ENCODE peak calls at places on chromosome 5, in nine cellular contexts. R, V, Y, E, M, L, G, F and I are unnamed samples.

GRCh38 chr5:34656001-34656699 is at the start of gene RAI14:
- DNase-seq in E (peak; percentile 87), Y (peak; percentile 76), G (no peak), L (peak; percentile 83), M (peak; percentile 82), F (peak; percentile 83), R (peak; percentile 93), V (peak; percentile 96), I (peak; percentile 78)

GRCh38 chr5:149445739-149446369 is 66.8 kb upstream of the IL17B start:
- DNase-seq in M (peak; percentile 95), F (no peak), E (no peak), Y (peak; percentile 98), G (peak; percentile 75), V (no peak), L (no peak), R (peak; percentile 57), I (no peak)

GRCh38 chr5:111135946-111136345 is 43.8 kb downstream of the WDR36 start:
- DNase-seq in G (no peak), Y (peak; percentile 60), R (no peak), E (no peak), F (no peak), M (peak; percentile 81), V (no peak), L (no peak), I (no peak)

GRCh38 chr5:42621662-42622061 is 135.0 kb upstream of the CCDC152 start:
- DNase-seq in R (no peak), Y (peak; percentile 49), V (no peak), L (no peak), F (no peak), M (no peak), G (no peak), E (no peak), I (no peak)

GRCh38 chr5:138664276-138664943 is 88.8 kb upstream of the CTNNA1 start:
- DNase-seq in F (no peak), L (no peak), R (no peak), E (no peak), G (no peak), M (peak; percentile 51), V (peak; percentile 56), Y (peak; percentile 32), I (no peak)

GRCh38 chr5:171661146-171661545 is 124.5 kb upstream of the SMIM23 start:
- DNase-seq in E (no peak), M (no peak), R (no peak), F (no peak), L (no peak), V (no peak), Y (peak; percentile 15), G (no peak), I (no peak)

GRCh38 chr5:10045376-10045775 is 204.3 kb downstream of the ATPSCKMT start:
- DNase-seq in F (no peak), L (no peak), Y (no peak), E (no peak), R (no peak), G (no peak), M (no peak), V (peak; percentile 57), I (no peak)

GRCh38 chr5:175444060-175444904 is at the start of gene DRD1:
- DNase-seq in G (no peak), L (peak; percentile 74), E (peak; percentile 80), M (peak; percentile 23), Y (peak; percentile 23), F (peak; percentile 50), R (peak; percentile 93), V (no peak), I (no peak)

GRCh38 chr5:132681983-132682382 is 8.2 kb downstream of the IL4 start:
- DNase-seq in M (no peak), E (no peak), V (no peak), R (no peak), G (no peak), F (no peak), Y (no peak), L (no peak), I (no peak)

GRCh38 chr5:76657683-76658311 is 34.6 kb upstream of the F2RL2 start:
- DNase-seq in R (no peak), G (no peak), Y (peak; percentile 42), M (no peak), V (no peak), L (no peak), F (no peak), E (peak; percentile 37), I (no peak)

GRCh38 chr5:124580925-124581821 is 165.3 kb downstream of the ZNF608 start:
- DNase-seq in F (peak; percentile 41), G (no peak), R (peak; percentile 97), L (peak; percentile 68), V (no peak), Y (no peak), E (peak; percentile 12), M (no peak), I (no peak)

GRCh38 chr5:115736690-115737005 is 79.8 kb downstream of the CDO1 start:
- DNase-seq in E (no peak), M (no peak), Y (no peak), G (no peak), R (no peak), V (no peak), F (no peak), L (no peak), I (no peak)

GRCh38 chr5:172361566-172362238 is 78.1 kb upstream of the UBTD2 start:
- DNase-seq in R (no peak), E (no peak), Y (peak; percentile 99), V (peak; percentile 94), G (peak; percentile 44), F (no peak), L (no peak), M (peak; percentile 99), I (no peak)

GRCh38 chr5:160198886-160199409 is 30.4 kb upstream of the FABP6 start:
- DNase-seq in G (no peak), R (peak; percentile 69), V (no peak), E (peak; percentile 12), L (no peak), M (no peak), Y (no peak), F (no peak), I (no peak)

DNA sequence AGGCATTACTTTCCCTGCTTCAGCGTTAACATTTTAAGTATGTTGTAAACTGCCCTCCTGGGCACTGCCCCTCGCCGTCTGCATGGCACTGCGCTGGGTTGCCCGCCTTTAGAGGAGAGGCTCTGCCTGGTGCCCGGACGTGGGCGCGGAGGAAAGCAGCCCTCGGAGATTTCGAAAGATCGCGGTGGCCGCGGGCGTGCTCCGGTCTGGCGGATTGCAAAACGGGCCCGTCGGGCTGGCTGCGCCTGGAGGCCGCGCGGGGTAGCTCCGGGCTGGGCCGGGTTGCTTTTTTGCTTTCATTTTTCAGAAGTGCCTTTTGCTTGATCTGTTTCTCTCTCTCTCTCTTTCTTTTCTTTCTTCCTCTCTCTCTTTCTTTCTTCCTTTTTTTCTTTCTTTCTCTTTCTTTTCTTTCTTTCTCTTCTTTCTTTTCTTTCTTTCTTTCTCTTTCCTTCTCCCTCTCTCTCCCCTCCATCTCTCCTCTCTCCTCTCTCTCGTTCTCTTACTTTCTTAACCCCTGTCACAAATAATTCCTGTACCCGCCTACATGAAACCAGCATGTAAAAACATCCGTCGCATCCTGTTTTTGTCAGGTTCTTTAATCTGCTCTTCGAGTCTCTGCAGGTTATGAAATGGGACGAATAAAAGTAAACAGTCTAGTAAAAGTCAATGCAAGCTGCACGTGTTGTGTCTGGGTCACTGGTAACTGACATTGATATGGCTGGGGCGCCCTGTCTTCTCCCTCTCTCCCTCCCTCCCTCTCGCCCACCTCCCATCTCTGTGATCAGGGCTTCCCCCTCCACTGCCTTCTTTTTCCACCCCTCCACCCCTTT is 1.7 kb downstream of the FST start:
- DNase-seq in R (peak; percentile 75), L (no peak), Y (peak; percentile 79), V (peak; percentile 96), G (no peak), E (peak; percentile 72), F (peak; percentile 60), M (peak; percentile 85), I (peak; percentile 81)
- TF ChIP-seq CTCF in R (peak; percentile 57), L (peak; percentile 66), Y (peak; percentile 57), V (no peak), G (peak; percentile 7), E (no peak), F (peak; percentile 29), M (peak; percentile 35), I (no peak)

GRCh38 chr5:64637837-64638443 is 52.4 kb upstream of the SHISAL2B start:
- DNase-seq in M (peak; percentile 14), V (no peak), R (peak; percentile 75), Y (no peak), G (no peak), L (no peak), E (no peak), F (no peak), I (no peak)
- TF ChIP-seq CTCF in M (peak; percentile 16), V (no peak), R (peak; percentile 39), Y (no peak), G (no peak), L (no peak), E (no peak), F (no peak), I (no peak)

DNA sequence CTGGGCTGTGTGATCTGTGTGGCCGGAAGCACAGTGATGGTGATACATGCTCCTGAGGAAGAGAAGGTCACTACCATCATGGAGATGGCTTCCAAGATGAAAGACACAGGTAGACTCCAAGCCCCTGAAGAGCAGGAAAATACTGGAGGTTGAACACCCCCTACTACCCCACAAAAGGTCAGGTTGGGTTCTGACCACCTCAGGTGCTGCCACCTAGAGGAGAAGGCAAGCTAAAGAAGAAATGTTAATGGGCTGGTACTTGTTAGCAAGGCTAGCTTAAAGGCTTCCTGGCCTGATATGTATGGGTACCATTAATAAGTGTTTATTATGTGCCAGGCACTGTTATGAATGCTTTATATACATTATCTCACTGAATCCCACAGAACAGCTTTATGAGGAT is 11.7 kb downstream of the NIPAL4 start:
- DNase-seq in Y (peak; percentile 40), G (no peak), E (peak; percentile 24), F (no peak), R (peak; percentile 80), M (peak; percentile 53), L (no peak), V (no peak), I (no peak)
- TF ChIP-seq CTCF in Y (peak; percentile 68), G (peak; percentile 68), E (peak; percentile 58), F (peak; percentile 31), R (peak; percentile 88), M (peak; percentile 69), L (peak; percentile 71), V (no peak), I (no peak)

GRCh38 chr5:127026166-127026565 is 4.2 kb downstream of the MARCHF3 start:
- DNase-seq in F (no peak), R (no peak), G (no peak), L (no peak), M (no peak), V (no peak), Y (peak; percentile 34), E (no peak), I (no peak)
- TF ChIP-seq CTCF in F (no peak), R (no peak), G (no peak), L (no peak), M (no peak), V (no peak), Y (no peak), E (no peak), I (no peak)

DNA sequence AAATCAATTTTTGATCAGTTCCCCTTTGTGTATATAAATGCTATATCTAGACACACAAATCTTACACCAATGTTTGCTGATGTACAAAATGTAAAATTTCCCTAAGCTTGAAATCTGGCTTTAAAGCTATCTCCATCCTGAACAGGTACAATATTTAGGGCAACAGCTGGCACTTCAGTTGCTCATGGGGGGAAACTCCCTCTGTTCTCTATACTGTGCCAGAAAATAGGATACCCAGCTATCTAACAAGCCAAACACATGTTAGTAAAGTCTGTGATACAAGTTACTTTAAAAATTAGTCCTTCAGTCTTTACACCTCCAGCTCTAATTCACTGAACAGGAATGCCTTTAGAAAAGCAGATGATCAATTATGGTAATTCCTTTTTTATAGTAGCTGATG is 191.8 kb downstream of the SLF1 start:
- DNase-seq in L (no peak), V (no peak), E (no peak), F (no peak), M (no peak), Y (no peak), R (no peak), G (no peak), I (no peak)
- TF ChIP-seq CTCF in L (no peak), V (no peak), E (no peak), F (no peak), M (no peak), Y (no peak), R (no peak), G (no peak), I (no peak)